ENCODE peak calls at places on chromosomes 3 and 15, in seven cellular contexts. G is HCT116, K is GM23338, I is A549, P is SK-N-SH, Y is K562, Q is HL-60. W is an unnamed sample.

GRCh38 chr3:95048564-95048963 is 985.7 kb downstream of the NSUN3 start:
- DNase-seq in G (no peak), K (no peak), I (no peak), P (no peak), Y (no peak), Q (no peak), W (no peak)

GRCh38 chr3:123122525-123123315 is 55.9 kb downstream of the PDIA5 start:
- DNase-seq in G (no peak), K (no peak), I (no peak), P (no peak), Y (no peak), Q (no peak), W (no peak)

GRCh38 chr3:197798863-197799262 is 7.8 kb downstream of the LRCH3 start:
- DNase-seq in G (no peak), K (no peak), I (no peak), P (no peak), Y (peak; percentile 41), Q (no peak), W (no peak)

GRCh38 chr3:177538743-177539730 is 341.8 kb upstream of the TBL1XR1 start:
- DNase-seq in G (no peak), K (no peak), I (no peak), P (no peak), Y (no peak), Q (no peak), W (no peak)

GRCh38 chr3:193236990-193237389 is 4.0 kb upstream of the PLAAT1 start:
- DNase-seq in G (no peak), K (no peak), I (no peak), P (no peak), Y (no peak), Q (no peak), W (no peak)

GRCh38 chr3:61353353-61353752 is 102.1 kb upstream of the FHIT start:
- DNase-seq in G (no peak), K (no peak), I (no peak), P (no peak), Y (no peak), Q (no peak), W (no peak)

GRCh38 chr3:356947-357346 is 160.4 kb downstream of the CHL1 start:
- DNase-seq in G (no peak), K (no peak), I (no peak), P (no peak), Y (no peak), Q (no peak), W (no peak)

GRCh38 chr3:114221165-114221880 is 16.1 kb downstream of the ZNF80 start:
- DNase-seq in G (no peak), K (no peak), I (no peak), P (no peak), Y (no peak), Q (no peak), W (no peak)

GRCh38 chr15:52252781-52253180 is 42.8 kb downstream of the MYO5C start:
- DNase-seq in G (peak; percentile 81), K (no peak), I (peak; percentile 98), P (no peak), Y (no peak), Q (no peak), W (peak; percentile 94)

GRCh38 chr3:184471439-184471838 is 90.1 kb upstream of the EPHB3 start:
- DNase-seq in G (no peak), K (no peak), I (no peak), P (no peak), Y (no peak), Q (no peak), W (no peak)

GRCh38 chr3:55490194-55490913 is 3.2 kb upstream of the WNT5A start:
- DNase-seq in G (no peak), K (peak; percentile 14), I (no peak), P (no peak), Y (no peak), Q (no peak), W (no peak)

GRCh38 chr3:17643691-17644090 is 98.7 kb downstream of the TBC1D5 start:
- DNase-seq in G (no peak), K (no peak), I (no peak), P (no peak), Y (no peak), Q (no peak), W (no peak)

GRCh38 chr3:172467170-172467824 is 19.0 kb upstream of the GHSR start:
- DNase-seq in G (peak; percentile 42), K (no peak), I (peak; percentile 34), P (no peak), Y (no peak), Q (no peak), W (no peak)

GRCh38 chr3:170909129-170909903 is 879 bp upstream of the EIF5A2 start:
- DNase-seq in G (no peak), K (no peak), I (peak; percentile 31), P (no peak), Y (no peak), Q (no peak), W (no peak)

GRCh38 chr3:10707984-10708868 is 107.8 kb upstream of the SLC6A11 start:
- DNase-seq in G (no peak), K (peak; percentile 38), I (no peak), P (peak; percentile 35), Y (no peak), Q (no peak), W (no peak)

GRCh38 chr3:160598865-160599264 is 33.5 kb upstream of the KPNA4 start:
- DNase-seq in G (no peak), K (no peak), I (no peak), P (no peak), Y (no peak), Q (no peak), W (no peak)

GRCh38 chr15:42890161-42890913 is 30.2 kb downstream of the TTBK2 start:
- DNase-seq in G (no peak), K (peak; percentile 86), I (no peak), P (no peak), Y (no peak), Q (no peak), W (peak; percentile 36)

GRCh38 chr15:57358611-57359010 is 17.7 kb upstream of the CGNL1 start:
- DNase-seq in G (no peak), K (no peak), I (no peak), P (no peak), Y (no peak), Q (no peak), W (no peak)

GRCh38 chr15:57356178-57356577 is 20.1 kb upstream of the CGNL1 start:
- DNase-seq in G (no peak), K (no peak), I (no peak), P (no peak), Y (no peak), Q (no peak), W (no peak)

GRCh38 chr15:57357796-57358195 is 18.5 kb upstream of the CGNL1 start:
- DNase-seq in G (no peak), K (no peak), I (no peak), P (no peak), Y (no peak), Q (no peak), W (no peak)

GRCh38 chr15:57355259-57355658 is 21.0 kb upstream of the CGNL1 start:
- DNase-seq in G (no peak), K (peak; percentile 43), I (no peak), P (no peak), Y (no peak), Q (no peak), W (no peak)

DNA sequence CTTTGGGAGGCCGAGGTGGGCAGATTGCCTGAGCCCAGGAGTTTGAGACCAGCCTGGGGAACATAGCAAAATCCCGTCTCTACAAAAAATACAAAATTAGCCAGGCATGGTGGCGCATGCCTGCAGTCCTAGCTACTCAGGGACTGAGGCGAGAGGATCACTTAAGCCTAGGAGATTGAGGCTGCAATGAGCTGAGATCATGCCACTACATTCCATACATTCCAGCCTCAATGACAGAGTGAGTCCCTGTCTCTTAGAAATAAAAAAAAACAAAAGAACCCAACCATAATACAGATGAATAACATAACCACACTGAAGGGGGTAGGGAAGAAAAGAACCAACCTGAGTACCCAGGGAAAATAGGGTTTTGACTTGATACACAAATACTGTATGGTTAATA is 19.7 kb upstream of the CGNL1 start:
- DNase-seq in G (no peak), K (peak; percentile 80), I (no peak), P (no peak), Y (no peak), Q (no peak), W (no peak)
- TF ChIP-seq REST in G (no peak), K (no peak), I (no peak), P (no peak), Y (no peak), Q (no peak), W (no peak)

DNA sequence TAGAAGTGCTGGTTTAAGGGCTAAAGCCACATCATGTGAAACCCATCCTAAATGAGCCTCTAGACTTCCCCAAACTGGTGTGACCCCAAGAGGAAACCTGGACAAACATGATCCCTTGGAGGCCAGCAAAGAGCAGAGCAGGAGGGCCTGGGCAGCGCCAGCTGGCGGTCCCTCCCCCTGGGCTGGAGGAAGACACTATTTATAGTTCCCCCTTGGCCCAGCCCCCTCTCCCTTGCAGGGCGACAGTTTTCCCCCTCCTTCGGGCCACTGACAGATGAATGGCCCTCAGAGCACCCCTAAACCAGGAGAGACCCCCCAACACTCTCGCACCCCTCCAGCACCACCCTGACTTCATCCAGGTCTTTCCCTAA is 2.9 kb downstream of the UCN2 start:
- DNase-seq in G (no peak), K (no peak), I (no peak), P (peak; percentile 39), Y (no peak), Q (no peak), W (no peak)
- H3K27ac ChIP-seq in G (peak overlapping the region; percentile 48), K (no peak overlapping the region), I (peak overlapping the region; percentile 31), P (peak overlapping the region; percentile 59), Y (no peak overlapping the region), Q (peak overlapping the region; percentile 29), W (no peak overlapping the region)

GRCh38 chr3:41024031-41024836 is 175.1 kb upstream of the CTNNB1 start:
- DNase-seq in G (no peak), K (no peak), I (no peak), P (no peak), Y (peak; percentile 46), Q (no peak), W (no peak)

GRCh38 chr3:41029356-41029755 is 169.9 kb upstream of the CTNNB1 start:
- DNase-seq in G (no peak), K (no peak), I (no peak), P (no peak), Y (no peak), Q (no peak), W (no peak)

GRCh38 chr3:41026394-41027177 is 172.7 kb upstream of the CTNNB1 start:
- DNase-seq in G (no peak), K (peak; percentile 15), I (peak; percentile 11), P (peak; percentile 70), Y (peak; percentile 81), Q (no peak), W (no peak)
- TF ChIP-seq REST in G (no peak), K (no peak), I (no peak), P (no peak), Y (no peak), Q (no peak), W (no peak)

GRCh38 chr15:62888628-62889027 is 153.9 kb upstream of the TPM1 start:
- DNase-seq in G (no peak), K (no peak), I (no peak), P (no peak), Y (no peak), Q (no peak), W (no peak)

GRCh38 chr15:62889734-62890505 is 152.6 kb upstream of the TPM1 start:
- DNase-seq in G (no peak), K (no peak), I (no peak), P (no peak), Y (no peak), Q (no peak), W (no peak)

GRCh38 chr15:62889141-62889661 is 153.3 kb upstream of the TPM1 start:
- DNase-seq in G (no peak), K (no peak), I (no peak), P (no peak), Y (no peak), Q (no peak), W (no peak)

GRCh38 chr15:62886431-62887071 is 156.0 kb upstream of the TPM1 start:
- DNase-seq in G (no peak), K (peak; percentile 54), I (peak; percentile 41), P (no peak), Y (no peak), Q (no peak), W (no peak)

GRCh38 chr15:62887113-62887570 is 155.4 kb upstream of the TPM1 start:
- DNase-seq in G (no peak), K (no peak), I (no peak), P (peak; percentile 56), Y (no peak), Q (no peak), W (no peak)
- H3K27ac ChIP-seq in G (no peak overlapping the region), K (no peak overlapping the region), I (peak overlapping the region; percentile 89), P (peak overlapping the region; percentile 97), Y (no peak overlapping the region), Q (no peak overlapping the region), W (peak overlapping the region; percentile 78)

W was measured in Panc1.